ENCODE peak calls at places on chromosomes 2 and 18, in four cellular contexts. U, O, Q and Z are unnamed samples.

GRCh38 chr2:84940088-84940470 is 30.9 kb upstream of the KCMF1 start:
- DNase-seq in Q (no peak), O (no peak), U (peak; percentile 31), Z (no peak)

GRCh38 chr18:8718401-8718913 is 13.1 kb downstream of the MTCL1 start:
- DNase-seq in Q (no peak), O (no peak), U (no peak), Z (no peak)

GRCh38 chr2:82316573-82317371 is 2012.2 kb upstream of the LRRTM1 start:
- DNase-seq in Q (no peak), O (no peak), U (no peak), Z (no peak)

GRCh38 chr18:12421732-12422131 is 14.0 kb downstream of the PRELID3A start:
- DNase-seq in U (peak; percentile 60), Q (no peak), O (no peak), Z (no peak)

GRCh38 chr2:5560981-5561380 is 131.2 kb upstream of the SOX11 start:
- DNase-seq in O (no peak), Q (no peak), U (no peak), Z (no peak)

GRCh38 chr2:127398239-127398590 is 10.4 kb upstream of the MAP3K2 start:
- DNase-seq in U (no peak), Q (peak; percentile 88), O (peak; percentile 52), Z (peak; percentile 62)

GRCh38 chr2:11667194-11667593 is 2.8 kb downstream of the NTSR2 start:
- DNase-seq in U (no peak), O (no peak), Q (no peak), Z (no peak)

GRCh38 chr2:42601076-42601475 is 32.6 kb downstream of the MTA3 start:
- DNase-seq in Q (no peak), U (no peak), O (no peak), Z (no peak)

GRCh38 chr18:63220903-63221302 is 98.7 kb downstream of the BCL2 start:
- DNase-seq in Q (no peak), U (no peak), O (no peak), Z (no peak)

GRCh38 chr2:96564026-96564425 is 27.5 kb downstream of the ARID5A start:
- DNase-seq in U (no peak), O (no peak), Q (no peak), Z (no peak)

GRCh38 chr18:9827856-9828793 is 57.6 kb upstream of the TXNDC2 start:
- DNase-seq in U (no peak), O (peak; percentile 99), Q (no peak), Z (no peak)

GRCh38 chr2:71664161-71664560 is 210.8 kb downstream of the DYSF start:
- DNase-seq in Q (no peak), O (no peak), U (no peak), Z (no peak)

DNA sequence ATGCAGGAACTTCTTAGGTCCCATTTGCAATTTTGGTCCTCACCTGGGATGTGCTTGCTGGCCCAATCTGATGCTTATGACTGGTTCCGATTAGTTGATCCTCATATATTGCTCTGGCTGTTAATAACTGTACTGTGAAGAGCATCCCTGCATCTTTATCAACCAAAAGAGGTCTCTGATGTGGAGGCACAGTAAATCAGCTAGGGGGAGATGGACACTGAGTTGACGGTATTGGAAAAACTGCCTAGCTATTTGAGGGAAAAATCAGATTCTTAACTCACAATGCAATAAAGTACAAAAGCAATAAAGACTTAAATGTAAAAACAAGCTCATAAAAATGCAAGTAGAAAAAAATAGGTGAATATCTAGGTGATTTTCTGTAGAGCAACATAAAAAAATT is 188.0 kb upstream of the TCF4 start:
- DNase-seq in Q (no peak), U (no peak), O (no peak), Z (no peak)
- TF ChIP-seq CTCF in Q (no peak), U (no peak), O (no peak), Z (no peak)

DNA sequence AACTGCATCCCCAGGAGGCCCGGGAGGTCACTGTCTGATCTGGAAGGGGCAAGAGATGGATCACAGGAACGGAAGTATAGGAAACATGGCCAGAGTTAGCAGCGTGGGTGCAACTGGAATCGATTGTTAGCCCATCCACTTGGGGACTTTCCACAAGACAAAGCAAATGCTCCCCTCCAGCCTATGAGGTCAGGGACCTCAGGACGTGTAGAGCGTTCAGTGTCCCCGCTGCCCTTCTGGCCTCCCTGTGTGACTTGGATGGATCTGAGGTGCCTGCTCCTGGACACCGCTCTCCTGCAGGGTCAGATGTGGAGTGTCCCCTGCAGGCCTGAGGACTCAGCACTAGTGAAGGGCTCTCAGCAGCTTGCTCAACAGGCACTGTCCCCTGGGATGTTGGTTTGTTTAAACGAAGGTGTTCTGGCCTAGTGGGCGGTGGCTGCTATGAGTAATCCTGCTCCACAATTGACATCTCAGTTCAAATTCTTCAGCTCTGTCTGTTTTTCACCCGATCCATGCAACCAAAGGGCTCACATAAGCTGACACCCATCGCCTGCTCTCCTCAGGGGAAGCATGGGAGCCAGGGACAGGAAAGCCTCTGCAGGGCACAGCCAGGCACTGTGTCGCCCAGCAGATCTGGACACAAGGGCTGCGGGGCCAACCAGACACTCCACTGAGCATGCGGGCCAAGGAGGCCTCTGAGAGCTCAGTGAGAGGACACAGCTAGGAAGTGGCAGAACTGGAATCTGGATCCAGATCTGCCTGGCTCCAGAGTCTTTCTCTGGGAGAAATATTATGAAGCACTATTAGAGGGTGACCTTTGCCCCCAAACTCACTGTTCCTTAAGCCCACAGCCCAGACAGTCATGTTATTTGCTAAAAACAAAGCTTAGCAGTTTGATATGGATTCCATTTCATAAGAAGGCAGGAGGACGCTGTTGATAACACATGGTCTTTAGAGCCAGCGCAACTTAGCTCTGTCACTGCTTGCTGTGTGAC is 78.5 kb downstream of the RHOB start:
- DNase-seq in U (no peak), Q (peak; percentile 20), O (no peak), Z (peak; percentile 78)
- TF ChIP-seq CTCF in U (no peak), Q (peak; percentile 15), O (no peak), Z (no peak)

GRCh38 chr2:180847073-180847472 is 133.3 kb upstream of the UBE2E3 start:
- DNase-seq in Q (no peak), O (no peak), U (no peak), Z (no peak)
- TF ChIP-seq CTCF in Q (no peak), O (no peak), U (peak; percentile 13), Z (no peak)

GRCh38 chr2:47664817-47665216 is 118.1 kb upstream of the MSH6 start:
- DNase-seq in O (no peak), U (peak; percentile 62), Q (no peak), Z (no peak)
- TF ChIP-seq CTCF in O (no peak), U (peak; percentile 79), Q (no peak), Z (peak; percentile 32)

GRCh38 chr2:64654993-64655666 is 1.4 kb upstream of the SERTAD2 start:
- DNase-seq in O (no peak), U (peak; percentile 69), Q (no peak), Z (no peak)
- TF ChIP-seq CTCF in O (peak; percentile 43), U (peak; percentile 67), Q (no peak), Z (peak; percentile 4)

GRCh38 chr2:235514627-235515363 is 21.0 kb downstream of the AGAP1 start:
- DNase-seq in U (no peak), O (no peak), Q (no peak), Z (no peak)
- TF ChIP-seq CTCF in U (no peak), O (no peak), Q (no peak), Z (no peak)

DNA sequence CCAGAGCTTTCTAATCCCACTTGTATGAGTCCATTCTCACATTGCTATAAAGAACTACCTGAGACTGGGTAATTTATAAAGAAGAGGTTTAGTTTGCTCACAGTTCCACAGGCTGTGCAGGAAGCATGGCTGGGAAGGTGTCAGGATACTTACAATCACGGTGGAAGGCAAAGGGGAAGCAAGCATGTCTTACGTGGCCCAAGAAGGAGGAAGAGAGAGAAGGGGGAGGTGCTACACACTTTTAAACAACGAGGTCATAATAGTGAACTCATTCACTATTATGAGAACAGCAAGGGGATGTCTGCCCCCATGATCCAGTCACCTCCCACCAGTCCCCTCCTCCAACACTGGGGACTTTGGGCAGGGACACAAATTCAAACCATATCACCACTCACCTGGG is 67.8 kb downstream of the TTC32 start:
- DNase-seq in O (no peak), Q (no peak), U (no peak), Z (no peak)
- TF ChIP-seq CTCF in O (no peak), Q (no peak), U (no peak), Z (no peak)